ENCODE peak calls at places on chromosome 11, in eight cellular contexts. H is GM06990, Z is colonic mucosa, J is NCI-H1105 treated with DMSO at 0.1 percent for 48 hours, B is H7, E is brain pericyte, N is kidney epithelial cell, Q is Right ventricle myocardium superior. V is an unnamed sample.

GRCh38 chr11:98100689-98101088 is 920.1 kb upstream of the CNTN5 start:
- DNase-seq in H (no peak), Z (no peak), J (no peak), B (no peak), E (no peak), N (no peak), Q (no peak), V (no peak)

GRCh38 chr11:72588656-72589410 is 85.4 kb downstream of the PDE2A start:
- DNase-seq in H (no peak), Z (no peak), J (no peak), B (no peak), E (no peak), N (no peak), Q (peak; percentile 12), V (no peak)

GRCh38 chr11:33875621-33876294 is 16.1 kb downstream of the LMO2 start:
- DNase-seq in H (no peak), Z (no peak), J (no peak), B (no peak), E (no peak), N (no peak), Q (no peak), V (no peak)

GRCh38 chr11:9206496-9206895 is 58.7 kb downstream of the DENND5A start:
- DNase-seq in H (no peak), Z (no peak), J (no peak), B (no peak), E (no peak), N (no peak), Q (no peak), V (no peak)

GRCh38 chr11:126567419-126567818 is 211.9 kb downstream of the ST3GAL4 start:
- DNase-seq in H (no peak), Z (no peak), J (no peak), B (no peak), E (no peak), N (no peak), Q (no peak), V (no peak)

GRCh38 chr11:75867778-75868374 is 52.9 kb downstream of the UVRAG start:
- DNase-seq in H (no peak), Z (peak; percentile 47), J (peak; percentile 39), B (peak; percentile 43), E (peak; percentile 18), N (no peak), Q (no peak), V (peak; percentile 21)

GRCh38 chr11:26847459-26847858 is 125.6 kb upstream of the SLC5A12 start:
- DNase-seq in H (no peak), Z (no peak), J (no peak), B (no peak), E (no peak), N (no peak), Q (peak; percentile 36), V (no peak)

GRCh38 chr11:128206476-128206875 is 380.9 kb downstream of the ETS1 start:
- DNase-seq in H (no peak), Z (no peak), J (no peak), B (no peak), E (no peak), N (no peak), Q (no peak), V (no peak)

GRCh38 chr11:111918390-111919256 is at the start of gene C11orf52:
- DNase-seq in H (no peak), Z (peak; percentile 87), J (peak; percentile 94), B (peak; percentile 84), E (no peak), N (peak; percentile 67), Q (no peak), V (peak; percentile 82)